ENCODE peak calls at places on chromosome 13, in seven cellular contexts. F, L, N, W, G, X and J are unnamed samples.
A peak's percentile ranks its signal among the peaks of the same experiment; 100 is the strongest.

GRCh38 chr13:37747071-37747612 is 122.4 kb downstream of the TRPC4 start:
- DNase-seq in G (no peak), X (no peak), F (no peak), W (no peak), L (no peak), N (no peak), J (no peak)

GRCh38 chr13:25276748-25277147 is 10.5 kb downstream of the MTMR6 start:
- DNase-seq in N (no peak), F (no peak), W (no peak), X (peak; percentile 28), G (no peak), L (no peak), J (no peak)

GRCh38 chr13:100434010-100434763 is 154.4 kb downstream of the GGACT start:
- DNase-seq in X (no peak), L (no peak), G (no peak), F (no peak), N (no peak), W (no peak), J (no peak)

GRCh38 chr13:30463820-30464495 is 1.8 kb downstream of the HMGB1 start:
- DNase-seq in G (no peak), X (no peak), W (no peak), L (peak; percentile 50), N (peak; percentile 63), F (peak; percentile 43), J (peak; percentile 35)

GRCh38 chr13:43240278-43240677 is 216.9 kb downstream of the DNAJC15 start:
- DNase-seq in W (no peak), X (no peak), F (peak; percentile 18), L (no peak), G (no peak), N (no peak), J (no peak)

GRCh38 chr13:112152846-112153245 is 85.9 kb downstream of the SOX1 start:
- DNase-seq in L (no peak), W (no peak), X (no peak), F (no peak), N (no peak), G (no peak), J (no peak)

GRCh38 chr13:77359171-77359570 is 32.3 kb upstream of the MYCBP2 start:
- DNase-seq in N (no peak), G (no peak), F (no peak), L (no peak), X (no peak), W (no peak), J (no peak)

GRCh38 chr13:19940106-19940505 is 18.4 kb upstream of the ZMYM2 start:
- DNase-seq in L (no peak), X (no peak), W (no peak), N (no peak), F (no peak), G (no peak), J (no peak)

GRCh38 chr13:37090912-37091311 is 14.6 kb downstream of the CSNK1A1L start:
- DNase-seq in G (no peak), F (no peak), N (no peak), L (no peak), X (no peak), W (no peak), J (no peak)

GRCh38 chr13:76622336-76623045 is 263.7 kb downstream of the KCTD12 start:
- DNase-seq in L (peak; percentile 59), X (no peak), F (no peak), W (no peak), N (no peak), G (no peak), J (no peak)

GRCh38 chr13:34030782-34031181 is 212.8 kb downstream of the RFC3 start:
- DNase-seq in X (no peak), W (no peak), L (no peak), F (no peak), G (no peak), N (no peak), J (no peak)

GRCh38 chr13:22031702-22032286 is 360.9 kb downstream of the FGF9 start:
- DNase-seq in F (no peak), G (no peak), L (no peak), X (no peak), N (no peak), W (no peak), J (no peak)

GRCh38 chr13:98274921-98275487 is 97.9 kb upstream of the RNF113B start:
- DNase-seq in F (no peak), L (no peak), G (no peak), W (no peak), X (peak; percentile 53), N (no peak), J (no peak)

GRCh38 chr13:106143930-106144709 is 391.3 kb downstream of the EFNB2 start:
- DNase-seq in N (no peak), L (no peak), F (no peak), W (no peak), X (no peak), G (no peak), J (no peak)

GRCh38 chr13:30816733-30817132 is 81.4 kb downstream of the ALOX5AP start:
- DNase-seq in N (no peak), F (no peak), W (no peak), L (no peak), G (no peak), X (no peak), J (peak; percentile 49)

GRCh38 chr13:44393391-44393790 is 19.8 kb downstream of the SERP2 start:
- DNase-seq in N (no peak), W (no peak), G (no peak), L (no peak), F (no peak), X (no peak), J (no peak)

GRCh38 chr13:46168341-46168740 is 13.6 kb downstream of the LCP1 start:
- DNase-seq in F (no peak), L (peak; percentile 45), N (no peak), W (no peak), G (no peak), X (peak; percentile 23), J (peak; percentile 97)

GRCh38 chr13:103297083-103297482 is 230.9 kb upstream of the SLC10A2 start:
- DNase-seq in X (no peak), F (no peak), G (no peak), W (no peak), N (no peak), L (no peak), J (no peak)

GRCh38 chr13:110269509-110270185 is 37.3 kb downstream of the COL4A1 start:
- DNase-seq in N (no peak), G (no peak), F (no peak), X (no peak), W (no peak), L (no peak), J (no peak)

GRCh38 chr13:33264620-33264978 is 21.0 kb downstream of the STARD13 start:
- DNase-seq in N (no peak), G (no peak), W (no peak), L (no peak), F (no peak), X (no peak), J (no peak)

GRCh38 chr13:21567714-21568113 is 36.3 kb downstream of the MICU2 start:
- DNase-seq in X (no peak), N (no peak), W (no peak), G (no peak), F (no peak), L (no peak), J (no peak)

GRCh38 chr13:112062619-112063308 is 4.2 kb upstream of the SOX1 start:
- DNase-seq in F (no peak), W (no peak), G (no peak), N (no peak), L (no peak), X (no peak), J (no peak)

GRCh38 chr13:45880242-45880641 is 28.7 kb upstream of the SIAH3 start:
- DNase-seq in G (no peak), N (no peak), X (no peak), W (no peak), F (no peak), L (no peak), J (no peak)

GRCh38 chr13:94329277-94329676 is 150.2 kb downstream of the DCT start:
- DNase-seq in F (no peak), W (no peak), L (no peak), N (no peak), G (no peak), X (no peak), J (no peak)

GRCh38 chr13:27797228-27797624 is 4.9 kb downstream of the GSX1 start:
- DNase-seq in X (peak; percentile 9), W (no peak), F (no peak), N (no peak), G (no peak), L (no peak), J (no peak)

GRCh38 chr13:23899555-23899954 is 2.3 kb upstream of the C1QTNF9B start:
- DNase-seq in F (no peak), X (peak; percentile 61), N (no peak), W (no peak), G (no peak), L (peak; percentile 62), J (no peak)

GRCh38 chr13:83622422-83622784 is 259.9 kb downstream of the SLITRK1 start:
- DNase-seq in N (no peak), L (no peak), W (no peak), X (no peak), G (no peak), F (no peak), J (no peak)